ENCODE peak calls at places on chromosomes 6 and 20, in four cellular contexts. B, Y, R and U are unnamed samples.

GRCh38 chr6:142842423-142843261 is 102.3 kb downstream of the HIVEP2 start:
- DNase-seq in B (peak; percentile 91), Y (peak; percentile 67), R (no peak), U (no peak)

GRCh38 chr6:32444433-32444832 is 4.7 kb downstream of the HLA-DRA start:
- DNase-seq in B (no peak), Y (no peak), R (no peak), U (no peak)

GRCh38 chr20:20226554-20226953 is 141.3 kb upstream of the INSM1 start:
- DNase-seq in B (no peak), Y (no peak), R (no peak), U (no peak)

GRCh38 chr20:46206025-46206424 is 87.9 kb downstream of the CD40 start:
- DNase-seq in B (peak; percentile 47), Y (peak; percentile 62), R (no peak), U (no peak)

GRCh38 chr6:124795879-124796838 is 166.1 kb upstream of the RNF217 start:
- DNase-seq in B (no peak), Y (peak; percentile 25), R (peak; percentile 30), U (peak; percentile 73)

GRCh38 chr20:13485576-13485975 is 153.2 kb downstream of the TASP1 start:
- DNase-seq in B (no peak), Y (no peak), R (no peak), U (no peak)

GRCh38 chr6:26155066-26155925 is 68.1 kb downstream of the HFE start:
- DNase-seq in B (peak; percentile 65), Y (peak; percentile 52), R (peak; percentile 34), U (peak; percentile 34)

GRCh38 chr6:120671519-120671918 is 662.8 kb downstream of the TBC1D32 start:
- DNase-seq in B (no peak), Y (no peak), R (no peak), U (peak; percentile 86)

GRCh38 chr6:108222504-108222903 is 38.3 kb downstream of the SNX3 start:
- DNase-seq in B (peak; percentile 46), Y (peak; percentile 33), R (no peak), U (no peak)

GRCh38 chr6:137873273-137873762 is 6.3 kb downstream of the TNFAIP3 start:
- DNase-seq in B (peak; percentile 88), Y (peak; percentile 91), R (peak; percentile 81), U (no peak)

GRCh38 chr6:158548418-158549161 is 11.3 kb upstream of the TMEM181 start:
- DNase-seq in B (no peak), Y (no peak), R (no peak), U (peak; percentile 41)

GRCh38 chr6:131754715-131755567 is 44.1 kb upstream of the CTAGE9 start:
- DNase-seq in B (no peak), Y (peak; percentile 23), R (no peak), U (no peak)

GRCh38 chr6:140271759-140272377 is 897.4 kb upstream of the CITED2 start:
- DNase-seq in B (peak; percentile 73), Y (no peak), R (no peak), U (no peak)

GRCh38 chr6:7107578-7108195 is at the start of gene RREB1:
- DNase-seq in B (peak; percentile 68), Y (peak; percentile 87), R (peak; percentile 89), U (peak; percentile 68)
- H3K4me1 ChIP-seq in B (peaks cover 13% of the 10 kb centered on the region), Y (peaks cover 30% of the 10 kb centered on the region), R (peaks cover 23% of the 10 kb centered on the region), U (peaks cover 15% of the 10 kb centered on the region)

GRCh38 chr20:17959257-17959627 is 9.4 kb downstream of the SNX5 start:
- DNase-seq in B (no peak), Y (no peak), R (no peak), U (no peak)
- H2AFZ ChIP-seq in B (no peak overlapping the region), Y (no peak overlapping the region), R (no peak overlapping the region), U (no peak overlapping the region)

GRCh38 chr6:14874975-14875677 is 370.7 kb upstream of the JARID2 start:
- DNase-seq in B (no peak), Y (no peak), R (no peak), U (no peak)

GRCh38 chr6:14871196-14871595 is 374.7 kb upstream of the JARID2 start:
- DNase-seq in B (no peak), Y (no peak), R (no peak), U (no peak)

GRCh38 chr6:14873132-14873531 is 372.7 kb upstream of the JARID2 start:
- DNase-seq in B (no peak), Y (no peak), R (no peak), U (no peak)

GRCh38 chr6:14875678-14876063 is 370.2 kb upstream of the JARID2 start:
- DNase-seq in B (no peak), Y (no peak), R (no peak), U (no peak)

DNA sequence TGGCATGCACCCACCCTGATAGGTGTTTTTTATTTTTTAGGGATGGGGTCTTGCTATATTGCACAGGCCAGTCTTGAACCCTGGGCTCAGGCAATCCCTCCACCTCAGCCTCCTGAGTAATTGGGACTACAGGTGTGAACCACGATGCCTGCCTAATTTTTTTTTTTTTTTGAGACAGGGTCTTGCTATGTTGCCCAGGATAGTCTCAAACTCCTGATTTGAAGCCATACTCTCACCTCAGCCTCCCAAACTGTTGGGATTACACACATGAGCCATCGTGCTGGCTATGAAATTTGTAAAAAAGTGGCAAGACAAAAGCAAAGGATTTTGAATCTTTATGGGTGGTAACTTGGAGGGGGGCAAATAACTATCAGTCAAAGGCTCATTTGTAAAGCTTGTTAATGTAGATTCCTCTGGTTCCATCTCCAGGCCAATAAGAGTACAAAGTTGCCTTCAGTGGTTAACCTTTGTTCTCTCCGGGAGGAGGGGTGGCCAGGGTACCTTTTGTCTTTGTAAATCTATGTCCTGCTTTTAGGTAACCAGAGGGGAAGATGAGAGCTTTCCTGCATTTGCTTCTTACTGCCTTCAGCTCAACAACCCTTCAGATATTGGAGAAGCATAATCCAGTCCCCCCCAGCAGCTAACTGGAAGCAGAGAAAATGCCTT is 372.0 kb upstream of the JARID2 start:
- DNase-seq in B (no peak), Y (no peak), R (peak; percentile 15), U (no peak)
- H3K4me1 ChIP-seq in B (peaks cover 16% of the 10 kb centered on the region), Y (peaks cover 15% of the 10 kb centered on the region), R (no peaks in the 10 kb centered on the region), U (peaks cover 8% of the 10 kb centered on the region)

GRCh38 chr6:72411872-72412708 is 209.8 kb upstream of the KCNQ5 start:
- DNase-seq in B (peak; percentile 91), Y (peak; percentile 83), R (peak; percentile 84), U (peak; percentile 75)
- H2AFZ ChIP-seq in B (no peak overlapping the region), Y (peak overlapping the region; percentile 12), R (no peak overlapping the region), U (peak overlapping the region; percentile 33)

DNA sequence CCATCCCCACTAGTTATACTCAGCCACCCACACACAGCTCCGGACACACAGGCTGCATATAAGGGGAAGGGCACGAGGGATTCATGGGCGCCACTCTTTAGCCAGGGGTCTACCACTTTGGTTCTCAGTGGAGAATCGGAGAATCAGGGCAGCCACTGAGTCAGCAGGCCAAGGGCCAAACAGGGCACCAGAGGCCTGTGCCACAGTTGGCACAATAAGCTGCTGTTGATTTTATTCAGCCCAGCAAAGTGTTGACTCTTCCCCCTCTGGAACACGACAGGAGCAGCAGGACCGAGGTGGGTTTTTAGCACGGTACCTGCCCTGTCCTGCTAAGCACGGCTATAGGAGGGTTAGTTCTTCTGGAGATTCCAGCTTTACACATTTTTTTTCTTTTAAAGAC is 48.3 kb downstream of the GJA10 start:
- DNase-seq in B (no peak), Y (no peak), R (no peak), U (no peak)
- H3K4me1 ChIP-seq in B (no peaks in the 10 kb centered on the region), Y (peaks cover 7% of the 10 kb centered on the region), R (peaks cover 12% of the 10 kb centered on the region), U (peaks cover 6% of the 10 kb centered on the region)

GRCh38 chr20:57082546-57082945 is 183.9 kb downstream of the BMP7 start:
- DNase-seq in B (no peak), Y (no peak), R (no peak), U (no peak)
- H2AFZ ChIP-seq in B (no peak overlapping the region), Y (no peak overlapping the region), R (no peak overlapping the region), U (no peak overlapping the region)

DNA sequence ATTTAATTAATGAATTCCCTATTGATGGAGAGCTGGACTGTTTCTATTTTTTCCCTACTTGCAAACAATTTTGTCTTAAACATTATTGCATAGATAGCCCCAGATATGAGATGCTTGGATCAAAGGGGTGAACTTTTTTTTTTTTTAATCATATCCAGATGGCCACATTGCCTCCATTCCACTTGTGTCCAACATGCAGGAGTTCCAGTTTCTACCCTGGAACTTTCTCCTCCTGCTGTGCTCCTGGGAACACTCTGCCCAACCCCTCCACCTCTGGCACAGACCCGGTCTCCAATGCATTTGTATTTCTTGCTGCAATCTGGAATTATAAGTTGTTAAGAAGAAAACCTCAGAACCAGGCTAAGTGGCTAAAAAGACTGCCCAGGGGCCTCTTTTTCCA is 44.6 kb downstream of the PDYN start:
- DNase-seq in B (no peak), Y (no peak), R (no peak), U (no peak)
- H3K4me1 ChIP-seq in B (no peaks in the 10 kb centered on the region), Y (peaks cover 13% of the 10 kb centered on the region), R (peaks cover 13% of the 10 kb centered on the region), U (peaks cover 52% of the 10 kb centered on the region)